ENCODE peak calls at places on chromosomes 2 and 18, in four cellular contexts. K is hypothalamus; H is CD8-positive, alpha-beta memory T cell; U is CD4-positive, alpha-beta T cell. L is an unnamed sample.

GRCh38 chr18:76416935-76417334 is 78.1 kb downstream of the ZNF516 start:
- DNase-seq in H (no peak), U (no peak), K (no peak), L (no peak)

GRCh38 chr2:199940373-199940772 is 14.9 kb downstream of the TYW5 start:
- DNase-seq in K (no peak), H (no peak), U (no peak), L (no peak)

GRCh38 chr2:195316485-195316884 is 340.5 kb upstream of the SLC39A10 start:
- DNase-seq in K (no peak), H (no peak), U (no peak), L (no peak)

GRCh38 chr2:160051374-160051800 is 11.0 kb downstream of the PLA2R1 start:
- DNase-seq in H (no peak), K (no peak), U (no peak), L (no peak)

GRCh38 chr2:200590090-200590489 is 4.3 kb downstream of the AOX1 start:
- DNase-seq in H (no peak), K (no peak), U (no peak), L (no peak)

GRCh38 chr2:230949966-230950832 is 25.2 kb upstream of the GPR55 start:
- DNase-seq in U (no peak), H (no peak), K (no peak), L (no peak)

GRCh38 chr2:27212626-27213471 is 781 bp upstream of the SLC5A6 start:
- DNase-seq in H (peak; percentile 35), U (peak; percentile 30), K (no peak), L (peak; percentile 64)

GRCh38 chr2:231189171-231189530 is 9.3 kb upstream of the ARMC9 start:
- DNase-seq in K (no peak), U (no peak), H (no peak), L (no peak)

GRCh38 chr2:205477016-205477705 is 205.1 kb upstream of the NRP2 start:
- DNase-seq in U (no peak), K (no peak), H (no peak), L (no peak)

GRCh38 chr2:214575030-214575949 is 164.4 kb downstream of the VWC2L start:
- DNase-seq in H (no peak), U (no peak), K (peak; percentile 74), L (no peak)

L was measured in T follicular helper cell.